ENCODE peak calls at places on chromosomes 5 and 9, in six cellular contexts. F is HCT116, B is vagina, K is A549, J is prostate gland, N is heart left ventricle. L is an unnamed sample.

GRCh38 chr5:151225071-151225470 is 1.2 kb upstream of the CCDC69 start:
- DNase-seq in F (no peak), B (no peak), K (no peak), J (no peak), N (no peak), L (no peak)

GRCh38 chr9:107949058-107949457 is 459.5 kb upstream of the KLF4 start:
- DNase-seq in F (no peak), B (no peak), K (no peak), J (no peak), N (no peak), L (no peak)

GRCh38 chr5:107700486-107700885 is 29.7 kb upstream of the EFNA5 start:
- DNase-seq in F (no peak), B (no peak), K (no peak), J (no peak), N (no peak), L (no peak)

GRCh38 chr9:96493757-96494156 is 43.8 kb downstream of the HABP4 start:
- DNase-seq in F (no peak), B (no peak), K (no peak), J (no peak), N (no peak), L (no peak)

GRCh38 chr5:115170128-115170923 is 618 bp upstream of the TRIM36 start:
- DNase-seq in F (no peak), B (no peak), K (no peak), J (no peak), N (no peak), L (no peak)

GRCh38 chr9:19479874-19480273 is 71.1 kb downstream of the ACER2 start:
- DNase-seq in F (no peak), B (no peak), K (no peak), J (no peak), N (no peak), L (no peak)

GRCh38 chr5:157563373-157564148 is 12.0 kb downstream of the ADAM19 start:
- DNase-seq in F (no peak), B (no peak), K (no peak), J (no peak), N (peak), L (peak)

GRCh38 chr9:76194896-76195295 is 199.3 kb downstream of the RFK start:
- DNase-seq in F (no peak), B (no peak), K (no peak), J (no peak), N (no peak), L (no peak)

GRCh38 chr5:113212244-113212920 is 222.4 kb downstream of the TSSK1B start:
- DNase-seq in F (no peak), B (no peak), K (no peak), J (no peak), N (peak), L (no peak)

GRCh38 chr5:122447941-122448340 is 135.9 kb downstream of the SNCAIP start:
- DNase-seq in F (no peak), B (no peak), K (no peak), J (no peak), N (no peak), L (no peak)

GRCh38 chr5:7897014-7897600 is 28.2 kb downstream of the MTRR start:
- DNase-seq in F (no peak), B (no peak), K (peak), J (no peak), N (no peak), L (no peak)

GRCh38 chr5:142235050-142235797 is 89.6 kb downstream of the SPRY4 start:
- DNase-seq in F (no peak), B (no peak), K (no peak), J (no peak), N (no peak), L (no peak)

GRCh38 chr5:132016721-132017250 is 5.3 kb upstream of the ACSL6 start:
- DNase-seq in F (no peak), B (no peak), K (no peak), J (no peak), N (no peak), L (no peak)

GRCh38 chr5:36029914-36030313 is 36.8 kb downstream of the UGT3A2 start:
- DNase-seq in F (no peak), B (no peak), K (no peak), J (no peak), N (no peak), L (no peak)

GRCh38 chr5:133398646-133399081 is 213.7 kb downstream of the FSTL4 start:
- DNase-seq in F (no peak), B (peak), K (no peak), J (no peak), N (no peak), L (no peak)

GRCh38 chr9:20611751-20612287 is 10.5 kb downstream of the MLLT3 start:
- DNase-seq in F (no peak), B (no peak), K (peak), J (no peak), N (no peak), L (no peak)

GRCh38 chr5:14145356-14146334 is 2.5 kb downstream of the TRIO start:
- DNase-seq in F (no peak), B (no peak), K (no peak), J (no peak), N (no peak), L (no peak)

GRCh38 chr5:107501965-107502691 is 168.6 kb downstream of the EFNA5 start:
- DNase-seq in F (no peak), B (no peak), K (no peak), J (no peak), N (no peak), L (no peak)

GRCh38 chr9:79287881-79288280 is 283.9 kb upstream of the TLE4 start:
- DNase-seq in F (no peak), B (no peak), K (no peak), J (no peak), N (no peak), L (no peak)

GRCh38 chr5:174459832-174460448 is 264.4 kb upstream of the MSX2 start:
- DNase-seq in F (no peak), B (no peak), K (no peak), J (no peak), N (no peak), L (no peak)

GRCh38 chr9:127567898-127568617 is 44.0 kb upstream of the STXBP1 start:
- DNase-seq in F (no peak), B (no peak), K (no peak), J (no peak), N (no peak), L (peak)

GRCh38 chr5:80516826-80517225 is 28.9 kb downstream of the FAM151B start:
- DNase-seq in F (peak), B (no peak), K (peak), J (no peak), N (no peak), L (no peak)

DNA sequence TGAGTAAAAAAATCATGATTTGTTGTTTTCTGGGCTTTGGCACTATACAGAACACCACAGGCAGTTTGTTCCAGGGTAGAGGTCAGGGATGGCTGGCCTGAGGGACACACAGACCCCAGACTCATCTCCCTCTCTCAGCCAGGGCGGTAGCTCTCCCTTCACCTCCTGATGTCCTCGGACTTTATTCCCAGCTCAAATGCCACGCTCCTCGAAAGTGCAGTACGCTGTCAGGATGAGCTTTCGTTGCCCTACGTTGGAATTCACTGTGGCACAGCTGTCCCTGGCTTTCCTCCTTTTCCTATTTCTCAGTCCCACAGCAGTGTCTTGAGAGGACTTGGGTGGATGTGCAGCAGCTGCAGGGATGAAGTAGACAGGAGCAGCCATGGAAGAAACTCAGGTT is 15.7 kb upstream of the MGAT1 start:
- DNase-seq in F (no peak), B (no peak), K (no peak), J (no peak), N (peak), L (no peak)
- TF ChIP-seq POLR2A in F (no peak), B (no peak), K (no peak), J (no peak), N (no peak), L (no peak)

GRCh38 chr5:147483197-147483790 is 26.6 kb downstream of the DPYSL3 start:
- DNase-seq in F (no peak), B (no peak), K (no peak), J (no peak), N (no peak), L (no peak)

GRCh38 chr5:147485046-147485445 is 24.8 kb downstream of the DPYSL3 start:
- DNase-seq in F (no peak), B (no peak), K (no peak), J (no peak), N (no peak), L (no peak)

GRCh38 chr5:147482426-147483196 is 27.3 kb downstream of the DPYSL3 start:
- DNase-seq in F (no peak), B (no peak), K (no peak), J (no peak), N (no peak), L (no peak)

GRCh38 chr5:147484708-147485020 is 25.2 kb downstream of the DPYSL3 start:
- DNase-seq in F (no peak), B (no peak), K (no peak), J (no peak), N (no peak), L (no peak)

DNA sequence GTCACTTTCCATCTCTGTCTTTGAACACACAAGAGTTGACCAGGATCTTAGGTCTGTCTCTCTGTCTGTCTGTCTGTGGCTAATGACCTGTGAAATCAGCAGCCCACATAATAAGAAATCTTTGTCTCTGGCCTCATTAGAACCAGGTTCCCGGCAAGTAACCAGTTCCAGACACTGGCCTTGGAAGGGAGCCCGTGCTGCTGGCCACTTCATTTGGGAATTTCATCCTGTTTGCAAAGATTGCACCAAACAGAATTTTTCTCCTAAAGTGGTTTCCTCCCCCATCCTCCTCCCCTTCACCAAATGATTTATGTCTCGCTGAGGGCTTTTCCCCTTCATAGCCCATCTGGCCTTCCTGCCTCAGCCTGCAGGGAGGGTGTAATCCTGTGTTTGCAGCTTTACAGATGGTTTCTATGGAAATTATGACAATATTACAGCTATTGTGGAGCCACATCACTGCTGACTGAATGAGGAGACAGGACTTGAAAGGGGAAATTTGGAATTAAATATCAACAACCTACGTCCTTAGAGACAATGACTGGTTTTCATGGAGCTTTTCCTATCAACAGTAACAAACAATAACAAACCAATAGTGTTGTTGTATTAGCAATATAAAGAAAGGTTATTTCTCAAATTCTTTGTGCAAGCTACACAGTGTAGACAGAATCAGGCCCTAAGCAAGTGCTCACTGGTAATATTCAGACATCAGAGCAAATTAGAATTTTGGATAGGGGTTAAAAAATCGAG is 25.7 kb downstream of the DPYSL3 start:
- DNase-seq in F (no peak), B (no peak), K (peak), J (no peak), N (peak), L (peak)
- TF ChIP-seq POLR2A in F (no peak), B (no peak), K (no peak), J (no peak), N (no peak), L (no peak)

GRCh38 chr9:33921967-33922895 is 105.3 kb downstream of the UBE2R2 start:
- DNase-seq in F (peak), B (no peak), K (peak), J (no peak), N (no peak), L (no peak)
- TF ChIP-seq POLR2A in F (no peak), B (no peak), K (no peak), J (no peak), N (no peak), L (no peak)

GRCh38 chr5:138464388-138465287 is 641 bp upstream of the EGR1 start:
- DNase-seq in F (peak), B (no peak), K (peak), J (peak), N (peak), L (peak)
- TF ChIP-seq POLR2A in F (peak), B (no peak), K (peak), J (peak), N (no peak), L (peak)

GRCh38 chr5:74155501-74155900 is 485.0 kb downstream of the ENC1 start:
- DNase-seq in F (no peak), B (no peak), K (no peak), J (no peak), N (no peak), L (no peak)
- TF ChIP-seq POLR2A in F (no peak), B (no peak), K (no peak), J (no peak), N (no peak), L (no peak)

GRCh38 chr5:87267574-87268125 is at the start of gene RASA1:
- DNase-seq in F (peak), B (no peak), K (peak), J (peak), N (peak), L (peak)
- TF ChIP-seq POLR2A in F (peak), B (no peak), K (peak), J (peak), N (no peak), L (peak)